ENCODE peak calls at places on chromosomes 6 and 20, in eight cellular contexts. L, R, S, Z, B, F, P and O are unnamed samples.

GRCh38 chr6:139153876-139154275 is 19.0 kb downstream of the HECA start:
- DNase-seq in Z (no peak), S (peak), B (no peak), R (no peak), P (no peak), L (no peak), F (no peak), O (no peak)

GRCh38 chr20:53021934-53022333 is 49.8 kb downstream of the TSHZ2 start:
- DNase-seq in B (no peak), L (no peak), S (no peak), Z (no peak), F (no peak), P (no peak), R (no peak), O (no peak)

GRCh38 chr20:50924261-50924660 is 7.0 kb downstream of the ADNP start:
- DNase-seq in L (no peak), Z (no peak), R (no peak), B (no peak), F (no peak), P (no peak), S (peak), O (no peak)

GRCh38 chr6:92161953-92162352 is 1257.4 kb downstream of the EPHA7 start:
- DNase-seq in P (no peak), F (no peak), R (no peak), S (no peak), Z (no peak), L (no peak), B (no peak), O (no peak)

GRCh38 chr6:158849899-158850806 is 31.0 kb upstream of the EZR start:
- DNase-seq in P (peak), R (peak), S (peak), L (no peak), F (peak), Z (no peak), B (peak), O (peak)

GRCh38 chr6:152978058-152978457 is 4.8 kb downstream of the FBXO5 start:
- DNase-seq in B (no peak), S (peak), Z (no peak), F (no peak), P (no peak), L (no peak), R (no peak), O (no peak)

GRCh38 chr20:62350098-62350628 is 16.9 kb downstream of the LAMA5 start:
- DNase-seq in S (no peak), L (no peak), B (no peak), F (peak), Z (no peak), P (peak), R (peak), O (no peak)

GRCh38 chr6:90483116-90483839 is 103.6 kb downstream of the MAP3K7 start:
- DNase-seq in Z (no peak), B (peak), S (peak), F (no peak), R (no peak), P (peak), L (no peak), O (no peak)

GRCh38 chr6:3721810-3722209 is 29.7 kb downstream of the PXDC1 start:
- DNase-seq in R (no peak), Z (no peak), F (no peak), B (no peak), P (no peak), L (no peak), S (no peak), O (no peak)

GRCh38 chr6:129606664-129607063 is 103.3 kb downstream of the ARHGAP18 start:
- DNase-seq in P (no peak), S (peak), B (peak), L (no peak), F (no peak), Z (no peak), R (no peak), O (no peak)

GRCh38 chr6:145368075-145368474 is 367.2 kb downstream of the EPM2A start:
- DNase-seq in P (no peak), S (peak), L (no peak), R (no peak), F (no peak), Z (no peak), B (peak), O (no peak)

GRCh38 chr6:97705568-97705967 is 422.6 kb upstream of the MMS22L start:
- DNase-seq in P (peak), F (peak), B (peak), Z (peak), L (peak), R (no peak), S (peak), O (no peak)
- TF ChIP-seq CTCF in P (peak), F (peak), B (peak), Z (peak), L (peak), R (no peak), S (peak), O (peak)

DNA sequence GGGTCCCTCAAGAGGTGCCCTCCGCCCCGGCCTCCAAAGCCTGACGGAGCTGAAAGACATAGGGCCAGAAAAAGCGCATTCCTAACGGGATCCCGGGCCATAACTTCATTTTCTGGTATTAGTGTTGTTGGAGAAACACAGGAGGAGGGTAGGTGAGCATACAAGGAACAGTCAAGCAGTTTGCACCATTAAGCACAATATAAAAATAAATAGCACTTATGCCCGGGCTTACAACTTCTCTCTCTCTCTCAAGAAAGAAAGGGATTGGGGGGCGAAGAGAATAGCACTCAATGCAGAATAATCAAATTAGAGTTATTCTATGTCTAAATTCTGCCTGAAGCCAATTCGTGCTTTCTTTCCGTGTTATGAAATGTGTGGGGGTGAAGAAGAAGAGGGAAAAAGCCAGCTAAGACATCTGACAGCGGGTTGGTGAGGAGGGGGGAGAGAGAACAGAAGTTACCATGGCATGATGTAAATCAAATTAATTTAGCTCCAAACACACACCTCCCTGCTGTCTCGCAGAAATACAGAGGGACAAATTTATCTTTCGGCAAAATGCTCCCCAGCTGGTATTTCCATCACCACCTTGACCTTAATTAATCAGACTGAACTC is 493 bp upstream of the METTL24 start:
- DNase-seq in P (no peak), S (no peak), Z (no peak), F (no peak), R (no peak), B (no peak), L (no peak), O (no peak)
- H3K4me3 ChIP-seq in P (peak), S (peak), Z (peak), F (peak), R (peak), B (peak), L (peak), O (peak)

GRCh38 chr6:106910999-106911949 is 63.3 kb downstream of the CD24 start:
- DNase-seq in B (no peak), F (peak), P (no peak), Z (no peak), L (no peak), S (no peak), R (no peak), O (no peak)

GRCh38 chr6:106903299-106903698 is 71.2 kb downstream of the CD24 start:
- DNase-seq in R (no peak), Z (no peak), P (no peak), L (no peak), S (no peak), B (no peak), F (no peak), O (no peak)

GRCh38 chr6:106906227-106906626 is 68.3 kb downstream of the CD24 start:
- DNase-seq in S (no peak), L (no peak), F (no peak), B (no peak), Z (peak), R (no peak), P (no peak), O (no peak)

GRCh38 chr6:106908386-106908840 is 66.1 kb downstream of the CD24 start:
- DNase-seq in S (no peak), P (no peak), R (no peak), F (no peak), L (no peak), Z (no peak), B (no peak), O (no peak)

DNA sequence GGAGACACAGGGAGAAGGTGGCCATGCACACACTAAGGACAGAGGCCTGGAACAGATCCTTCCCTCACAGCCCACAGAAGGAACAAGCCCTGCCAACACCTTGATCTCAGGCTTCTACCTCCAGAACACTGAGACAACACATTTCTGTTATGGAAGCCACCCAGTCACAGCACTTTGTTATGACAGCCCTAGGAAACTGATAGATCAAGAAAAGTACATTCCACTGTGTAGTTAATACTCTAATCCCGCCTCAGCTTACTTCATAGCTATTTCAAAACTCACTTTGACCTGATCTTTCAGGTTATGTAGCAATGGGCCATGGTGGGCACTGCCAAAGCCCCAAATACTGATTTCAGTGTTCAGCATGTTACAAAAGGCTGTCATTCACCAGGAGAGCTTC is 66.8 kb downstream of the CD24 start:
- DNase-seq in R (no peak), S (no peak), L (no peak), Z (no peak), B (no peak), P (no peak), F (no peak), O (no peak)
- TF ChIP-seq CTCF in R (no peak), S (no peak), L (no peak), Z (no peak), B (no peak), P (no peak), F (no peak), O (no peak)

GRCh38 chr20:24002896-24003295 is 14.3 kb upstream of the GGTLC1 start:
- DNase-seq in L (no peak), Z (no peak), S (no peak), R (no peak), P (no peak), B (no peak), F (no peak), O (no peak)

GRCh38 chr20:23998392-23998791 is 9.8 kb upstream of the GGTLC1 start:
- DNase-seq in Z (no peak), R (no peak), F (no peak), B (no peak), L (no peak), S (no peak), P (no peak), O (no peak)

GRCh38 chr20:24007073-24007595 is 18.6 kb upstream of the GGTLC1 start:
- DNase-seq in F (no peak), Z (no peak), B (no peak), L (no peak), S (no peak), R (no peak), P (no peak), O (no peak)

GRCh38 chr20:24004470-24004869 is 15.9 kb upstream of the GGTLC1 start:
- DNase-seq in P (peak), R (no peak), L (peak), S (no peak), Z (no peak), F (no peak), B (no peak), O (no peak)

DNA sequence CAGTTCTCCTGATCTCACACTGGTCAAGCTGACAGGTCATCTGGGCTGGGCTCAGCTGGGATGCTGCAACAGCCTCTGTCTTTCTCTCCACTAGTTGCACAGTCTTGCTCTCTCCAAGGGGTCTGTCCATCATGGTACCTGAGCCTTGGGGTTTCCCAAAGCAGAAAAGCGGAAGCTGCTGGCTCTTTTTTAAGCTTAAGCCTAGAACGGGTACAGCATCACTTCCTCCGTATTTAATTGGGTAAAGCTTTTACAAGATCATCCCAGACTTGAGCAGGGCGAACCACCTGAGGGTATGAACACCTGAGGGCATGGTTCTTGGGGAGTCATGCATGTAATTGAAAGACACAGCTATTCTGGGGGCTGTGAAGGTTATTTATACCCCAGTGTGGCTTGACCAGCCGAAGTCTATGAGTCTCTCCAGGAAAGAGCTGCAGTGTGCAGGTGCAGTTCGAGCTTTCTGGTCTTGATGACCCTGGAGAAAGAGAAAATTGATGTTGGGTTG is 13.4 kb upstream of the GGTLC1 start:
- DNase-seq in L (no peak), Z (no peak), F (no peak), B (no peak), S (no peak), P (no peak), R (no peak), O (no peak)
- H3K4me3 ChIP-seq in L (no peak), Z (no peak), F (no peak), B (no peak), S (no peak), P (no peak), R (no peak), O (no peak)